ENCODE peak calls at places on chromosomes 11 and 22, in four cellular contexts. S is right atrium auricular region; N is CD8-positive, alpha-beta T cell; R is lung. V is an unnamed sample.
A peak's percentile ranks its signal among the peaks of the same experiment; 100 is the strongest.

GRCh38 chr11:78011301-78011700 is 11.8 kb downstream of the KCTD14 start:
- DNase-seq in S (no peak), R (no peak), N (no peak), V (no peak)

GRCh38 chr11:23181022-23181807 is 320.9 kb upstream of the CCDC179 start:
- DNase-seq in N (no peak), S (no peak), R (no peak), V (no peak)

GRCh38 chr11:83818349-83818748 is 532.2 kb upstream of the CCDC90B start:
- DNase-seq in R (no peak), S (no peak), N (no peak), V (no peak)

GRCh38 chr22:19109198-19110063 is 12.8 kb downstream of the DGCR2 start:
- DNase-seq in S (no peak), N (peak; percentile 34), R (peak; percentile 69), V (no peak)

GRCh38 chr11:95149659-95150294 is 60.1 kb downstream of the ENDOD1 start:
- DNase-seq in R (no peak), N (no peak), S (no peak), V (peak; percentile 51)

GRCh38 chr22:43955040-43955882 is at the start of gene SAMM50:
- DNase-seq in N (peak; percentile 87), S (peak; percentile 93), R (peak; percentile 95), V (peak; percentile 93)

GRCh38 chr22:40238425-40239344 is 61.0 kb downstream of the TNRC6B start:
- DNase-seq in S (peak; percentile 77), R (no peak), N (no peak), V (no peak)

GRCh38 chr11:76955459-76956114 is 78.6 kb upstream of the B3GNT6 start:
- DNase-seq in R (no peak), N (no peak), S (no peak), V (no peak)

GRCh38 chr11:114322934-114323333 is 26.7 kb downstream of the NNMT start:
- DNase-seq in S (no peak), R (no peak), N (no peak), V (no peak)

GRCh38 chr11:9774591-9775392 is 110.9 kb downstream of the SWAP70 start:
- DNase-seq in R (no peak), N (no peak), S (no peak), V (no peak)

GRCh38 chr22:46136539-46137217 is 13.6 kb upstream of the PPARA start:
- DNase-seq in N (no peak), R (no peak), S (no peak), V (no peak)

GRCh38 chr11:106457727-106458126 is 380.3 kb downstream of the AASDHPPT start:
- DNase-seq in S (no peak), R (no peak), N (no peak), V (no peak)

GRCh38 chr11:2813141-2813908 is 72.2 kb downstream of the CDKN1C start:
- DNase-seq in N (no peak), S (no peak), R (no peak), V (no peak)

GRCh38 chr11:76622481-76623094 is 48.0 kb downstream of the LRRC32 start:
- DNase-seq in R (no peak), S (peak; percentile 49), N (no peak), V (no peak)

GRCh38 chr11:16737860-16738197 is 618 bp upstream of the C11orf58 start:
- DNase-seq in S (no peak), N (no peak), R (no peak), V (no peak)

GRCh38 chr11:18707811-18708340 is 9.3 kb downstream of the TMEM86A start:
- DNase-seq in R (no peak), S (no peak), N (no peak), V (no peak)

GRCh38 chr11:15714641-15715399 is 600.1 kb downstream of the INSC start:
- DNase-seq in S (no peak), N (no peak), R (no peak), V (no peak)

GRCh38 chr11:70247042-70247709 is 23.3 kb upstream of the PPFIA1 start:
- DNase-seq in R (no peak), N (no peak), S (no peak), V (no peak)

GRCh38 chr11:17596711-17597110 is 49.7 kb downstream of the OTOG start:
- DNase-seq in R (no peak), S (peak; percentile 34), N (no peak), V (no peak)

GRCh38 chr11:128548655-128549255 is 38.6 kb downstream of the ETS1 start:
- DNase-seq in N (peak; percentile 11), R (peak; percentile 50), S (peak; percentile 70), V (peak; percentile 81)

GRCh38 chr11:1912314-1912878 is 7.1 kb upstream of the TNNT3 start:
- DNase-seq in R (no peak), N (no peak), S (no peak), V (no peak)

GRCh38 chr11:119786431-119787073 is 57.6 kb upstream of the NECTIN1 start:
- DNase-seq in N (no peak), R (no peak), S (no peak), V (no peak)

GRCh38 chr22:23268877-23269276 is 88.6 kb downstream of the BCR start:
- DNase-seq in S (no peak), R (no peak), N (no peak), V (no peak)

GRCh38 chr11:59891781-59892181 is 13.2 kb downstream of the OOSP3 start:
- DNase-seq in S (no peak), R (no peak), N (no peak), V (peak; percentile 29)

GRCh38 chr22:27393371-27393770 is 408.2 kb downstream of the MN1 start:
- DNase-seq in S (no peak), N (no peak), R (no peak), V (no peak)

GRCh38 chr11:2781413-2782274 is 81.8 kb upstream of the KCNQ1OT1 start:
- DNase-seq in S (peak; percentile 53), R (peak; percentile 27), N (no peak), V (peak; percentile 34)

GRCh38 chr22:32325811-32326237 is 31.8 kb upstream of the RFPL3 start:
- DNase-seq in N (no peak), R (no peak), S (no peak), V (no peak)

GRCh38 chr22:20523118-20523983 is 15.9 kb downstream of the MED15 start:
- DNase-seq in R (no peak), S (no peak), N (no peak), V (no peak)

GRCh38 chr11:81005595-81005994 is 1564.8 kb upstream of the TENM4 start:
- DNase-seq in N (no peak), R (no peak), S (no peak), V (no peak)

GRCh38 chr11:118928870-118929495 is 3.3 kb upstream of the BCL9L start:
- DNase-seq in N (no peak), R (no peak), S (no peak), V (peak; percentile 65)

GRCh38 chr22:24466831-24467249 is 28.3 kb upstream of the UPB1 start:
- DNase-seq in R (no peak), N (no peak), S (no peak), V (no peak)

GRCh38 chr11:43547900-43548381 is 132.6 kb upstream of the HSD17B12 start:
- DNase-seq in S (no peak), N (no peak), R (no peak), V (no peak)

GRCh38 chr11:80327971-80328614 is 887.3 kb upstream of the TENM4 start:
- DNase-seq in N (no peak), R (no peak), S (no peak), V (no peak)

GRCh38 chr11:61892085-61892370 is 683 bp upstream of the FADS3 start:
- DNase-seq in S (no peak), R (no peak), N (no peak), V (no peak)
- TF ChIP-seq CTCF in S (no peak), R (no peak), N (no peak), V (no peak)

DNA sequence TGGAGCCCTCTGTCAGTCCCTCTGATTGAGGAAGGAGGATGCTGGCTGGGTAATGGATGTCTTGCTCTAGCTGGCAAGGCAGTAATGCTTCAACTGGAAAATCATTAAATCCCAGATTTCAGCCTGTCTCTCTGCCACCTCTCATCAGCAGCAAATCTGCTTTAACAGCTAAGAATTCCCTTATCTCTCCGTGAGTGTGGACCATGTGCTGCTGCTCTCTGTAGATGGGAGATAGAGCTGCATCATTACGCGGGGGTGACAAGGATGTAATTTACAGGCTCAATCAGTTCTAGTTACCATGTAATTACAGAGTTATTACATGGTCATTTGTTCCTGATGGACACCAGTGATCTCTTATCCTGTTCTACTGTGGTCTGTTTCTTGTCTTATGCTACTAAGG is 665.3 kb downstream of the NTM start:
- DNase-seq in N (no peak), S (no peak), R (no peak), V (no peak)
- H3K4me1 ChIP-seq in N (no peaks in the 10 kb centered on the region), S (no peaks in the 10 kb centered on the region), R (peaks cover 1% of the 10 kb centered on the region), V (peaks cover 9% of the 10 kb centered on the region)

DNA sequence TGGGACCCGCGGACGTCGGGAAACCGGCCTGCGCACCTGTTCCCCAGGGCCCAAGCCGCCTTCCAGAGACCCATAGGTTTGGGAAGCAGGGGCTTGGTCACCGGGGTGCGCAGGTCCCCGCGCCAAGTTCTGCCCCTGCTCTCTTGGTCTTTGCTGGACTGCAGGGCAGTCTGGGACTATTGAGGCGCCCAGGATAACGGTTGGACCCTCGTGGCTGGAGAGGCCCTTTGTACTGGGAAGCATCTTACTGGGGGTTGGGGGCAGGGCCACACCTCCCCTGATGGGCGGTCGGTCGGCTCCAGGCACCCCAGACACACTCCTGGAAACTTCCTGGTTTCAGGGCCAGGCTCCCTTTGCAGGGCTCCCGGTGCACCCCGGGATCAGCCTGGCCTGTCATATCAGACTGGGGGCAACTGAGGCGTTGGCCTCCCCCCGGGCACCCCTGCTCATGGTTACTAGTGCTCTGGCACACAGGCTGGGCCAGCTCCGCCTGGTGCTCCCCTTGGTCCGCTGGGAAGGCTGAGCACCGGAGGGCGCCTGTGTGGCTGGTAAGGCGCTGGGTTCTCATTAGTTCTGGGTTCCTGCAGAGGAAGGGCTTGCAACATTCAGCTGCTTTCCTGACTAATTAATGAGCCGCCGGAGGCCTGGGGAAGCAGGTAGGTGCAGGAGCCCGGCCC is 1250.5 kb downstream of the BRD1 start:
- DNase-seq in R (no peak), S (no peak), N (no peak), V (no peak)
- H3K27ac ChIP-seq in R (no peak overlapping the region), S (no peak overlapping the region), N (no peak overlapping the region), V (no peak overlapping the region)

GRCh38 chr11:13535819-13536218 is 40.0 kb upstream of the PTH start:
- DNase-seq in N (no peak), S (no peak), R (no peak), V (no peak)
- TF ChIP-seq CTCF in N (no peak), S (no peak), R (no peak), V (no peak)

DNA sequence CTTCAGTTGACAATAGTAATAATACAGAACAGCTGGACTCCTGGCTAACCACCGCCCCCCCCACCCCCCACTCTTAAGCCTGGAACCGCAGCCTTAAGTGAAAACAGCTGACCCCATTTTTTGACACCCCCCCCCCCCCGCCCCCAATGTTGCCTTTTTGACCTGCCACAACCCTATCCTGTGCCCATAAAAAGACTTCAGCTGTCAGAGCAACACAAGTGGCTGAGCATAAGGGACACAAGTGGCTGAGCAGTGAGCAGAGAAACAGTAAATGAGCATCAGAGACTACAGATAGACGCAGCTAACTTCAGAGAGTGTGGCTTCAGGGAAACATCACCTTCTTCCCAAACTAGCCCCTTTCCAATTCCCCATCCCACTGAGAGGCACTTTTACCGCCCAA is 1493.8 kb downstream of the LRRC4C start:
- DNase-seq in S (no peak), N (no peak), R (no peak), V (no peak)
- H3K4me1 ChIP-seq in S (no peaks in the 10 kb centered on the region), N (no peaks in the 10 kb centered on the region), R (no peaks in the 10 kb centered on the region), V (no peaks in the 10 kb centered on the region)

V was measured in heart right ventricle.